ENCODE peak calls at places on chromosomes 5 and 9, in five cellular contexts. E, O, V, R and Q are unnamed samples.
A peak's percentile ranks its signal among the peaks of the same experiment; 100 is the strongest.

GRCh38 chr5:135089912-135090311 is 55.9 kb upstream of the PITX1 start:
- DNase-seq in V (no peak), R (no peak), O (no peak), E (no peak), Q (peak; percentile 5)

GRCh38 chr5:160467555-160468418 is 46.1 kb downstream of the PTTG1 start:
- DNase-seq in E (no peak), V (peak; percentile 83), R (no peak), O (peak; percentile 25), Q (peak; percentile 78)

GRCh38 chr5:142426129-142426641 is 101.4 kb upstream of the SPRY4 start:
- DNase-seq in R (no peak), O (no peak), E (no peak), V (no peak), Q (peak; percentile 82)

GRCh38 chr5:79481574-79481973 is 32.4 kb downstream of the HOMER1 start:
- DNase-seq in R (peak; percentile 14), O (no peak), E (no peak), V (no peak), Q (no peak)

GRCh38 chr9:91089405-91090131 is 272.1 kb downstream of the AUH start:
- DNase-seq in R (peak; percentile 63), E (peak; percentile 9), V (no peak), O (no peak), Q (peak; percentile 40)

GRCh38 chr9:124968238-124968637 is 27.4 kb upstream of the GOLGA1 start:
- DNase-seq in V (no peak), O (no peak), E (no peak), R (no peak), Q (no peak)

GRCh38 chr9:123556464-123557435 is 200.8 kb downstream of the CRB2 start:
- DNase-seq in E (no peak), V (no peak), O (no peak), R (no peak), Q (no peak)

GRCh38 chr5:52895572-52896296 is 93.4 kb upstream of the ITGA2 start:
- DNase-seq in V (no peak), O (no peak), E (no peak), R (no peak), Q (no peak)

GRCh38 chr5:172442592-172442991 is 11.7 kb downstream of the SH3PXD2B start:
- DNase-seq in R (no peak), E (no peak), O (no peak), V (no peak), Q (no peak)

GRCh38 chr5:137370511-137371071 is 128.5 kb downstream of the SPOCK1 start:
- DNase-seq in E (no peak), V (no peak), O (no peak), R (no peak), Q (no peak)

GRCh38 chr5:107670927-107671741 is at the start of gene EFNA5:
- DNase-seq in V (peak; percentile 56), O (peak; percentile 19), R (peak; percentile 77), E (no peak), Q (peak; percentile 65)

GRCh38 chr5:75951716-75952115 is 131.5 kb upstream of the SV2C start:
- DNase-seq in E (no peak), O (no peak), R (no peak), V (no peak), Q (no peak)

GRCh38 chr9:108186996-108187395 is 668.8 kb downstream of the ACTL7B start:
- DNase-seq in E (no peak), V (no peak), O (peak; percentile 40), R (no peak), Q (peak; percentile 63)

GRCh38 chr5:129079496-129079895 is 15.1 kb upstream of the ISOC1 start:
- DNase-seq in E (no peak), R (no peak), O (no peak), V (no peak), Q (no peak)

GRCh38 chr5:172002840-172003512 is 3.5 kb downstream of the FBXW11 start:
- DNase-seq in V (no peak), O (no peak), R (no peak), E (no peak), Q (no peak)

GRCh38 chr5:67353500-67353931 is 156.9 kb upstream of the CD180 start:
- DNase-seq in E (no peak), O (no peak), R (no peak), V (no peak), Q (no peak)

GRCh38 chr5:149754481-149754880 is 24.4 kb downstream of the PPARGC1B start:
- DNase-seq in R (no peak), V (no peak), E (no peak), O (no peak), Q (no peak)

GRCh38 chr5:89471556-89471955 is 588.6 kb upstream of the MEF2C start:
- DNase-seq in O (no peak), E (no peak), V (no peak), R (no peak), Q (no peak)

GRCh38 chr9:135670721-135671590 is 7.8 kb downstream of the LCN9 start:
- DNase-seq in R (no peak), O (no peak), E (no peak), V (no peak), Q (peak; percentile 18)

GRCh38 chr9:129570450-129571297 is 50.2 kb downstream of the C9orf50 start:
- DNase-seq in E (no peak), R (no peak), O (peak; percentile 78), V (no peak), Q (peak; percentile 57)

GRCh38 chr9:136762915-136763648 is 1.2 kb downstream of the LCN15 start:
- DNase-seq in O (peak; percentile 31), V (peak; percentile 69), R (peak; percentile 94), E (peak; percentile 77), Q (peak; percentile 76)

GRCh38 chr5:177311361-177311722 is 356 bp downstream of the MXD3 start:
- DNase-seq in O (no peak), E (no peak), V (no peak), R (peak; percentile 43), Q (no peak)

GRCh38 chr5:143355710-143356109 is 47.8 kb downstream of the NR3C1 start:
- DNase-seq in O (peak; percentile 20), V (no peak), E (no peak), R (peak; percentile 9), Q (peak; percentile 55)

GRCh38 chr5:171926311-171926710 is 80.1 kb downstream of the FBXW11 start:
- DNase-seq in R (no peak), E (no peak), O (no peak), V (no peak), Q (no peak)

GRCh38 chr9:36867672-36868471 is 166.2 kb downstream of the PAX5 start:
- DNase-seq in R (no peak), O (no peak), V (no peak), E (no peak), Q (no peak)

GRCh38 chr5:167104351-167104750 is 1187.1 kb upstream of the WWC1 start:
- DNase-seq in E (no peak), V (no peak), R (no peak), O (no peak), Q (no peak)

GRCh38 chr9:83521017-83521810 is 17.0 kb downstream of the FRMD3 start:
- DNase-seq in E (no peak), O (no peak), R (no peak), V (no peak), Q (no peak)

GRCh38 chr5:72647806-72648205 is 140.6 kb upstream of the ZNF366 start:
- DNase-seq in O (no peak), R (no peak), E (no peak), V (no peak), Q (no peak)

GRCh38 chr5:179912951-179913350 is 5.3 kb upstream of the TBC1D9B start:
- DNase-seq in E (no peak), O (no peak), R (no peak), V (no peak), Q (no peak)

GRCh38 chr5:11268894-11269293 is 507.9 kb upstream of the DAP start:
- DNase-seq in V (no peak), O (no peak), R (no peak), E (no peak), Q (no peak)

GRCh38 chr9:19229725-19230355 is 653 bp upstream of the DENND4C start:
- DNase-seq in O (no peak), R (peak; percentile 79), E (peak; percentile 37), V (no peak), Q (peak; percentile 84)

GRCh38 chr5:120538149-120538548 is 74.0 kb downstream of the PRR16 start:
- DNase-seq in R (no peak), E (no peak), O (no peak), V (no peak), Q (no peak)

GRCh38 chr5:1337490-1338195 is 7.3 kb downstream of the CLPTM1L start:
- DNase-seq in O (no peak), R (no peak), E (no peak), V (no peak), Q (peak; percentile 36)

GRCh38 chr5:68418230-68418629 is 202.7 kb downstream of the PIK3R1 start:
- DNase-seq in V (no peak), E (no peak), R (peak; percentile 40), O (peak; percentile 29), Q (no peak)

GRCh38 chr5:93062548-93062947 is 518.5 kb downstream of the NR2F1-AS1 start:
- DNase-seq in R (peak; percentile 13), O (no peak), V (no peak), E (no peak), Q (no peak)

GRCh38 chr5:40879163-40879942 is 29.9 kb upstream of the C7 start:
- DNase-seq in V (no peak), E (no peak), R (peak; percentile 17), O (no peak), Q (no peak)

GRCh38 chr9:71303351-71303750 is 181.9 kb upstream of the TRPM3 start:
- DNase-seq in V (no peak), R (no peak), O (no peak), E (no peak), Q (no peak)

GRCh38 chr9:98251554-98251953 is 3.9 kb downstream of the TBC1D2 start:
- DNase-seq in O (no peak), E (no peak), R (no peak), V (no peak), Q (no peak)
- H3K27ac ChIP-seq in O (no peak overlapping the region), E (no peak overlapping the region), R (no peak overlapping the region), V (peak overlapping the region; percentile 32), Q (no peak overlapping the region)

DNA sequence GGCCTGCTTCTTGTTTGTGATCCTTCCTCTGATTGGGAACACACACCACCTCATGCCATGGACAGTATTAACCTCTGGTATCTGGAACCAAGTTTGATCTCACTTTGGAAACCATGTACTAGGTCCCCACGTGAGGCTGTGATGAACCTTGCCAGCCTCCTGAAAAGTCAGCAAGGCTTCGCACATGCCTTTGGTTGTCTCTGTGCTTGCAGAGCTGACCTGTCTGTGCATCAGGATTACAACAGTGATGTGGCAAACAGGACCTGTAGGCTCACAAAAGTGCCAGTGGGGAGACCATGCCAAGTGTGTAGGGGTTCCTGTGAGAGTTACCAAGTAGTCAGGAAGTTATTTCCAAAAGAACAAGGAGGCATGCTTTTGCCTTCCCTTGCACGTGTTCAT is 1.4 kb downstream of the ACO1 start:
- DNase-seq in E (no peak), V (no peak), R (no peak), O (no peak), Q (no peak)
- H3K27ac ChIP-seq in E (no peak overlapping the region), V (no peak overlapping the region), R (no peak overlapping the region), O (no peak overlapping the region), Q (no peak overlapping the region)

GRCh38 chr9:133088146-133088750 is 26.5 kb downstream of the CEL start:
- DNase-seq in V (no peak), O (no peak), E (no peak), R (no peak), Q (no peak)
- H3K27ac ChIP-seq in V (no peak overlapping the region), O (no peak overlapping the region), E (no peak overlapping the region), R (no peak overlapping the region), Q (no peak overlapping the region)

DNA sequence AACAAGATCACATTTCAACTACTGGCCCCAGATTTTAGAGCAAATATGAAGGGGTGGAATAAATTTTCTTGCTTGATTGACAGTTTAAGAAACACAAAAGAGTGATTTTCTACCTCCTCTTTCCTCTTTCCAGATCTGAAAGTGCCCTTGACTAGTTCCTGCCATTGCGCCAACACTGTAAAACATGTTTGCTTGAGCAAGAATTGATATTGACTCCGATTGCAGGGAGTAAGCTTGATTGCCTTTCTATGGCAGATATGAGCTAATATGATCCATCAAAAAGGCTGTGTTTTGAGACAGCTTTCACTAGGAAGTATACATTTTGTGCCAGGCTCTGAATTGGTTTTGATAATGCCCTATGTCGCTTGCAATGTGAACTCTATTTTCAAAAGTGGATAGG is 508.8 kb downstream of the SEMA5A start:
- DNase-seq in E (no peak), V (no peak), R (no peak), O (no peak), Q (no peak)
- H3K27ac ChIP-seq in E (no peak overlapping the region), V (no peak overlapping the region), R (no peak overlapping the region), O (no peak overlapping the region), Q (no peak overlapping the region)